ENCODE peak calls at places on chromosomes 5 and 9, in five cellular contexts. U is lower lobe of right lung; G is cardiac fibroblast; P is CD4-positive, alpha-beta T cell; A is GM13976. B is an unnamed sample.

GRCh38 chr9:131827821-131828369 is 88.0 kb upstream of the RAPGEF1 start:
- DNase-seq in P (no peak), U (no peak), G (no peak), A (no peak), B (no peak)

GRCh38 chr5:108728566-108729305 is 19.0 kb upstream of the FER start:
- DNase-seq in A (peak; percentile 30), G (peak; percentile 24), U (no peak), P (peak; percentile 24), B (no peak)

GRCh38 chr5:127280494-127281220 is 9.9 kb upstream of the MEGF10 start:
- DNase-seq in P (no peak), A (no peak), U (no peak), G (no peak), B (no peak)

GRCh38 chr5:151800527-151800926 is 28.8 kb downstream of the G3BP1 start:
- DNase-seq in G (no peak), U (no peak), P (no peak), A (no peak), B (no peak)

GRCh38 chr9:101365181-101365580 is 19.6 kb downstream of the BAAT start:
- DNase-seq in G (no peak), U (no peak), P (no peak), A (no peak), B (no peak)

GRCh38 chr5:71601222-71602026 is 14.3 kb downstream of the MCCC2 start:
- DNase-seq in U (no peak), G (peak; percentile 94), P (peak; percentile 60), A (peak; percentile 69), B (peak; percentile 75)

GRCh38 chr9:117825609-117826347 is 121.6 kb downstream of the TLR4 start:
- DNase-seq in A (no peak), P (peak; percentile 9), G (no peak), U (no peak), B (peak; percentile 62)

GRCh38 chr5:74040065-74040551 is 414.1 kb downstream of the ARHGEF28 start:
- DNase-seq in A (no peak), U (no peak), P (no peak), G (peak; percentile 74), B (no peak)

GRCh38 chr5:124061663-124062062 is 549.7 kb downstream of the CSNK1G3 start:
- DNase-seq in G (peak; percentile 89), P (no peak), A (no peak), U (no peak), B (no peak)

GRCh38 chr9:20394928-20395327 is 227.4 kb downstream of the MLLT3 start:
- DNase-seq in G (no peak), U (no peak), P (no peak), A (no peak), B (no peak)

GRCh38 chr5:176429972-176430371 is 13.6 kb upstream of the CLTB start:
- DNase-seq in P (no peak), A (no peak), G (no peak), U (no peak), B (no peak)
- TF ChIP-seq CTCF in P (no peak), A (no peak), G (no peak), U (no peak), B (no peak)

DNA sequence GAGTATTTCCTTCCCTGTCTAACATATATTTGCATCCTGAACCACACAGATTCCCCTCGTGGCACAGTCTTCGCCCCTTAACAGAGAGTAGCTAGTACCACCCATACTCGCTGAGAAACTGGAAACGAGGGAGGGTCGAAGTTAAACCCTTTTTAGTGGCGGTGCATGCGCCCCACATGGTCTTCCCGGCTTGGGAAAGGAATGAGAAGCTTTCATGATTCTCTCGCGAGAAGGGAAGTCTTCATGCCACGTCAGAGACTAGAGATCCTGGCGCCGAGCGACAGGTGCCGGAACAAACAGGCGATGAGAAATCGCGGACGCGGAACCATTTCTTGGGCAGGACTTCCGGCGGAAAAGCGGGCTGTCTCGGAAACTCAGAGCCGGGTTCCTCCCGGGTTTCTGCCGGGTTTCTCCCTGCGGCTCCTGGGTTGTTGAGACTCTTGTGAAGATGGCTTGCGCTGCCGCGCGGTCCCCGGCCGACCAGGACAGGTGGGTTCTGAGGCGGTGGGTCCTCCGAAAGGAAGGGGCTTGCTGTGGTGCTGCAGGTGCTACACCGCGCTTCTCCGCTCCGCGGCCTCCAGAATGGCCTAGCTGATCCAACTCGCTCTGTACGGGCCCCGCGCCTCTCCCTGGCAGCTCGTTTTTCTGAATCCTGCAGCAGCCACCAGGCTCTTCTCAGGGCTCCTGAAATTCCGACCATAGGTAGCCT is at the start of gene SRP19:
- DNase-seq in P (peak; percentile 86), A (peak; percentile 96), G (peak; percentile 98), U (peak; percentile 96), B (peak; percentile 98)
- TF ChIP-seq CTCF in P (no peak), A (no peak), G (no peak), U (no peak), B (no peak)

DNA sequence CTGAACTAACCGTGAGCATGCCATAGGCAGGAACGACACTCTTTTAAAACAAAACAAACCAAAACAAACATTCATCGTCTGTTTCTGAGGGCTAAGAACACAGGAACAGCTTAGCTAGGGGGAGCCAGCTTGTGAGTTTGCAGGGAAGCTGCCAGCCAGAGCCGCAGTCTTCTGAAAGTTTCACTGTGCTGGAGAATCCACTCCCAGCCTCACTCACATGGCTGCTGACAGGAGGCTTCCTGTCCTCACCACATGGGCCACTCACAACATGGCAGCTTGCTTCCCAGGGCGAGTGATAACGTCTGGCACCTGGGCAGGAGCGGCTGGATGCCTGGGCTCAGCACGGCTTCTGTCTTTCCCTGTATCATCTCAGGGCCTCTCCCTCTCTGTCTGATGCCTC is 275.2 kb downstream of the MSX2 start:
- DNase-seq in P (no peak), G (no peak), U (no peak), A (no peak), B (no peak)
- TF ChIP-seq CTCF in P (no peak), G (no peak), U (no peak), A (no peak), B (no peak)

GRCh38 chr9:109861499-109861898 is 81.5 kb downstream of the PALM2AKAP2 start:
- DNase-seq in A (no peak), G (peak; percentile 28), P (no peak), U (no peak), B (no peak)

GRCh38 chr9:109857337-109857736 is 77.3 kb downstream of the PALM2AKAP2 start:
- DNase-seq in U (no peak), G (no peak), P (no peak), A (no peak), B (no peak)

GRCh38 chr9:109856785-109857184 is 76.8 kb downstream of the PALM2AKAP2 start:
- DNase-seq in A (no peak), G (peak; percentile 73), P (no peak), U (peak; percentile 50), B (no peak)

GRCh38 chr9:109861918-109862317 is 81.9 kb downstream of the PALM2AKAP2 start:
- DNase-seq in P (no peak), U (no peak), G (peak; percentile 17), A (no peak), B (no peak)

GRCh38 chr9:109859447-109859846 is 79.4 kb downstream of the PALM2AKAP2 start:
- DNase-seq in A (no peak), P (no peak), G (no peak), U (no peak), B (no peak)
- TF ChIP-seq CTCF in A (no peak), P (no peak), G (peak; percentile 53), U (no peak), B (no peak)

GRCh38 chr9:121380941-121381340 is 10.9 kb upstream of the STOM start:
- DNase-seq in P (no peak), G (no peak), U (no peak), A (no peak), B (no peak)

GRCh38 chr9:121373401-121373769 is 3.3 kb upstream of the STOM start:
- DNase-seq in U (no peak), A (no peak), G (no peak), P (no peak), B (no peak)

GRCh38 chr9:121372239-121372562 is 2.2 kb upstream of the STOM start:
- DNase-seq in P (no peak), G (no peak), U (no peak), A (no peak), B (no peak)

GRCh38 chr9:121372563-121373400 is 2.7 kb upstream of the STOM start:
- DNase-seq in A (no peak), P (no peak), U (no peak), G (peak; percentile 55), B (peak; percentile 51)

GRCh38 chr9:121376214-121376830 is 6.3 kb upstream of the STOM start:
- DNase-seq in G (peak; percentile 66), P (no peak), A (no peak), U (no peak), B (no peak)
- TF ChIP-seq CTCF in G (peak; percentile 43), P (peak; percentile 44), A (no peak), U (peak; percentile 40), B (peak; percentile 48)

DNA sequence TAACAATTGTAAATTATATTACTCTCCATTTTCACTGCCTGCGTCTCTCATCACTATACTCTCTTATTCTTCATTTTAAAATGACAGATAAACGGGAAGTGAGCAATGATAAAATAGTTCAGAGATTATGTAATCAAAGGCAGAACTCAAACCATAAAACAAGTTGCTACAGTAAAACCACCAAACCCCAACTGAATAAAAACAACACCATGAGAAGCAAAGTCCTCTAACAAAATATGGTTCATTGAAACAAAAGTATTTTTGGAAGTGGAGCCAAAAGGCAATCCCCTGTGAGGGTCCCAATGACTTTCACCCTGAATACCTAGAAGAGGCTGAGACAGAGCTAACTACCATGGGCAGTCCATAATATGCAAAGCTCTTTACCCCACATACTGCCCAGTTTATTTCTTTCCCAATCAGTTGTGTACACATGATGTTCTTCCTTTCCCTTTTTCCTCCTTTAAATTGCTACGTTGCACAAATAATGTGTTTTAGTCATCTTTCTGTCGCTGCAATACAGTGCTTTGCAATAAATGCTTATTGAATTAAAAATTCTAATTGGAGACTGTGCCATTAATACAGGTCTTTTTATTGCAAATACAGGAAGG is 64.0 kb upstream of the PTGER4 start:
- DNase-seq in P (no peak), A (no peak), U (no peak), G (no peak), B (no peak)
- TF ChIP-seq CTCF in P (no peak), A (no peak), U (no peak), G (no peak), B (no peak)